ENCODE peak calls at places on chromosomes 11 and 22, in four cellular contexts. One of them, this sample, is unnamed. For H3K36me3 and H3K9me2, the result is how much of the 10 kb centered on the place peaks cover.

GRCh38 chr11:8355418-8355742 is 91.7 kb upstream of the LMO1 start:
- DNase-seq in SK-N-SH: no peak
- DNase-seq in hepatocyte: no peak
- DNase-seq in HCT116: no peak
- DNase-seq in this sample: no peak

GRCh38 chr11:1487851-1488574 is 1.4 kb upstream of the MOB2 start:
- DNase-seq in SK-N-SH: no peak
- DNase-seq in hepatocyte: no peak
- DNase-seq in HCT116: no peak
- DNase-seq in this sample: no peak

GRCh38 chr22:48739348-48740085 is 1088.2 kb downstream of the BRD1 start:
- DNase-seq in HCT116: no peak
- DNase-seq in hepatocyte: no peak
- DNase-seq in SK-N-SH: no peak
- DNase-seq in this sample: no peak

GRCh38 chr11:60992842-60993409 is 21.4 kb downstream of the CD6 start:
- DNase-seq in SK-N-SH: no peak
- DNase-seq in HCT116: no peak
- DNase-seq in hepatocyte: peak
- DNase-seq in this sample: no peak

GRCh38 chr11:117328414-117329010 is 858 bp downstream of the CEP164 start:
- DNase-seq in SK-N-SH: peak
- DNase-seq in hepatocyte: peak
- DNase-seq in HCT116: no peak
- DNase-seq in this sample: peak

GRCh38 chr11:114060402-114061052 is 1.0 kb downstream of the ZBTB16 start:
- DNase-seq in HCT116: no peak
- DNase-seq in hepatocyte: peak
- DNase-seq in SK-N-SH: peak
- DNase-seq in this sample: no peak

GRCh38 chr22:28402066-28402465 is 277.6 kb downstream of the TTC28 start:
- DNase-seq in SK-N-SH: no peak
- DNase-seq in HCT116: no peak
- DNase-seq in hepatocyte: no peak
- DNase-seq in this sample: no peak

GRCh38 chr11:9158898-9159391 is 67.5 kb upstream of the SCUBE2 start:
- DNase-seq in SK-N-SH: no peak
- DNase-seq in HCT116: no peak
- DNase-seq in hepatocyte: no peak
- DNase-seq in this sample: no peak

GRCh38 chr11:34052036-34052607 is 591 bp downstream of the CAPRIN1 start:
- DNase-seq in HCT116: peak
- DNase-seq in hepatocyte: peak
- DNase-seq in SK-N-SH: peak
- DNase-seq in this sample: peak

GRCh38 chr11:116707746-116708145 is 65.0 kb downstream of the BUD13 start:
- DNase-seq in hepatocyte: no peak
- DNase-seq in SK-N-SH: no peak
- DNase-seq in HCT116: no peak
- DNase-seq in this sample: no peak

GRCh38 chr11:68141247-68142027 is 20.2 kb upstream of the CHKA start:
- DNase-seq in SK-N-SH: no peak
- DNase-seq in hepatocyte: no peak
- DNase-seq in HCT116: no peak
- DNase-seq in this sample: no peak

GRCh38 chr11:110862407-110862806 is 150.2 kb upstream of the ARHGAP20 start:
- DNase-seq in HCT116: no peak
- DNase-seq in SK-N-SH: no peak
- DNase-seq in hepatocyte: no peak
- DNase-seq in this sample: no peak

GRCh38 chr11:64862914-64863313 is 15.5 kb downstream of the EHD1 start:
- DNase-seq in HCT116: no peak
- DNase-seq in SK-N-SH: no peak
- DNase-seq in hepatocyte: no peak
- DNase-seq in this sample: no peak

GRCh38 chr11:41845066-41845465 is 385.6 kb upstream of the LRRC4C start:
- DNase-seq in SK-N-SH: no peak
- DNase-seq in HCT116: no peak
- DNase-seq in hepatocyte: no peak
- DNase-seq in this sample: no peak

GRCh38 chr22:37533995-37534394 is 14.8 kb upstream of the CARD10 start:
- DNase-seq in SK-N-SH: no peak
- DNase-seq in hepatocyte: no peak
- DNase-seq in HCT116: peak
- DNase-seq in this sample: no peak

GRCh38 chr11:14904745-14905103 is 12.7 kb upstream of the CYP2R1 start:
- DNase-seq in hepatocyte: peak
- DNase-seq in SK-N-SH: no peak
- DNase-seq in HCT116: no peak
- DNase-seq in this sample: peak

GRCh38 chr22:25545117-25545516 is 19.4 kb upstream of the GRK3 start:
- DNase-seq in HCT116: no peak
- DNase-seq in hepatocyte: no peak
- DNase-seq in SK-N-SH: no peak
- DNase-seq in this sample: no peak

GRCh38 chr11:112523477-112523876 is 262.8 kb upstream of the PLET1 start:
- DNase-seq in hepatocyte: no peak
- DNase-seq in SK-N-SH: peak
- DNase-seq in HCT116: no peak
- DNase-seq in this sample: no peak

GRCh38 chr22:23282089-23282501 is 101.8 kb downstream of the BCR start:
- DNase-seq in hepatocyte: no peak
- DNase-seq in HCT116: peak
- DNase-seq in SK-N-SH: no peak
- DNase-seq in this sample: no peak

GRCh38 chr11:120172921-120173705 is 35.2 kb upstream of the TRIM29 start:
- DNase-seq in HCT116: no peak
- DNase-seq in hepatocyte: no peak
- DNase-seq in SK-N-SH: peak
- DNase-seq in this sample: no peak

DNA sequence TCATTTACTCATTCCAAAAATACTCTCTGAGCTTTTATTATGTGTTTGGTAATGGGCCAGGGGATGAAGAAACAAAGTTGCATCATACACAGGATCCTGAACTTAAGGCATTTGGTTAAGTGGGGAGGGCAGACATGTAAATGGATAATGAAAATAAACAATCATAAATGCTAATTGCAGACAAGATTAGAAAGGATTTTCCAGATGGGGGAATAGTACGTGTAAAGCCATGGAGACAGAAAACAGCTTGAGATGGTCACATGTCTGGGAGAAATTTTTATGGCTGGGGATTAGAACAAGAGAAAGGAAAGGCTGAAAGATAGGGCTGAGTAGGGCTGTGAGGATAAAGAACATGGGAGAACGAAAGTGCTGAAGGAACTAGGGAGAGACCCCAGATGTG is 534.3 kb upstream of the LARGE1 start:
- DNase-seq in HCT116: no peak
- DNase-seq in SK-N-SH: no peak
- DNase-seq in hepatocyte: peak
- DNase-seq in this sample: no peak
- H3K36me3 ChIP-seq in HCT116: under half
- H3K36me3 ChIP-seq in SK-N-SH: under half
- H3K36me3 ChIP-seq in hepatocyte: under half
- H3K36me3 ChIP-seq in this sample: under half

GRCh38 chr11:132894598-132894997 is 637.7 kb downstream of the OPCML start:
- DNase-seq in SK-N-SH: no peak
- DNase-seq in HCT116: no peak
- DNase-seq in hepatocyte: peak
- DNase-seq in this sample: no peak

GRCh38 chr11:132901638-132902610 is 630.4 kb downstream of the OPCML start:
- DNase-seq in HCT116: no peak
- DNase-seq in SK-N-SH: no peak
- DNase-seq in hepatocyte: no peak
- DNase-seq in this sample: no peak

GRCh38 chr11:132904091-132904490 is 628.2 kb downstream of the OPCML start:
- DNase-seq in SK-N-SH: no peak
- DNase-seq in hepatocyte: no peak
- DNase-seq in HCT116: no peak
- DNase-seq in this sample: no peak

GRCh38 chr11:132895340-132895739 is 637.0 kb downstream of the OPCML start:
- DNase-seq in HCT116: no peak
- DNase-seq in hepatocyte: peak
- DNase-seq in SK-N-SH: no peak
- DNase-seq in this sample: no peak

GRCh38 chr11:132898676-132899075 is 633.6 kb downstream of the OPCML start:
- DNase-seq in SK-N-SH: no peak
- DNase-seq in hepatocyte: no peak
- DNase-seq in HCT116: no peak
- DNase-seq in this sample: no peak
- H3K9me2 ChIP-seq in SK-N-SH: under half
- H3K9me2 ChIP-seq in hepatocyte: under half
- H3K9me2 ChIP-seq in HCT116: under half
- H3K9me2 ChIP-seq in this sample: under half

DNA sequence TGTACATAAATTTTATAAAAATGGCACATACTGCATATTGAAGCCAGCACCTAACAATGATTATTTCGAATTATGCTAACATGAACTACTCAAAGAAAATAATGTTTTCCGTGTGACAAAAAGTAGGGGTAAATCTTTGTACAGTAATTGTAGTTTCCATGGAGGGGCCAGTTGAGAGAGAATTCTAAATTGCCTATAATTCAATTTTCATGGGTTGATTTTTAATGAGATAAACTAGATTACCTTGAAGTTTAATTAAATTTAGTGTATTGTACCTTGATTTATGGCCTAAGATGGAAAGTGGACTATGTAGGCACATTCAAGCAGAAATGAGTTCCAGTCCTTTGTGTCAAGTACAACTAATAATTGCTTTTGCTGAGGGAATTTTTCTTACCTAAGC is 5.0 kb downstream of the APLP2 start:
- DNase-seq in HCT116: no peak
- DNase-seq in hepatocyte: no peak
- DNase-seq in SK-N-SH: no peak
- DNase-seq in this sample: no peak
- H3K36me3 ChIP-seq in HCT116: under half
- H3K36me3 ChIP-seq in hepatocyte: under half
- H3K36me3 ChIP-seq in SK-N-SH: under half
- H3K36me3 ChIP-seq in this sample: under half

DNA sequence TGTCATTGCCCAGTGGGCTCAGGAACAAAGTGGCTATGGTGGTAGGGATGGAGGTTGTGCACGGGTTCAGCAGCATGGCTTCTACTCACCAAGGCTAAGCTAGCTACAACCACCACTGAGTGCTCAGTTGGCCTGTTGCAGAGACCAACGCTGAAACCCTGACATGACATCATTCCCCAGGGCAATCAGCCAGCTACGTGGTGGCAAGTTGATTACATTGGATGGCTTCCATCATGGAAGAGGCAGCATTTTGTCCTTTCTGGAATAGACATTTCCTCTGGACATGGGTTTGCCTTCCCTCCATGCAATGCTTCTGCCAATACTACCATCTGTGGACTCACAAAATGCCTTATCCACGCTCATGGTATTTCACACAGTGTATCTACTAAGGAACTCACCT is 634.3 kb downstream of the OPCML start:
- DNase-seq in HCT116: no peak
- DNase-seq in hepatocyte: no peak
- DNase-seq in SK-N-SH: no peak
- DNase-seq in this sample: no peak
- H3K9me2 ChIP-seq in HCT116: under half
- H3K9me2 ChIP-seq in hepatocyte: under half
- H3K9me2 ChIP-seq in SK-N-SH: under half
- H3K9me2 ChIP-seq in this sample: under half

GRCh38 chr11:12243511-12243910 is 133.1 kb downstream of the MICAL2 start:
- DNase-seq in HCT116: no peak
- DNase-seq in hepatocyte: no peak
- DNase-seq in SK-N-SH: no peak
- DNase-seq in this sample: no peak
- H3K36me3 ChIP-seq in HCT116: under half
- H3K36me3 ChIP-seq in hepatocyte: under half
- H3K36me3 ChIP-seq in SK-N-SH: half or more
- H3K36me3 ChIP-seq in this sample: under half

This sample was measured in Karpas-422.